ENCODE peak calls at places on chromosomes 3 and 15, in five cellular contexts. One of them, this sample, is unnamed.
A peak's percentile ranks its signal among the peaks of the same experiment; 100 is the strongest.

GRCh38 chr3:49803464-49804140 is 541 bp downstream of the INKA1 start:
- DNase-seq in NCI-H82: peak; percentile 77
- DNase-seq in SW480: peak; percentile 31
- DNase-seq in cerebellar cortex: peak; percentile 29
- DNase-seq in GM03348: no peak
- DNase-seq in this sample: peak; percentile 84

GRCh38 chr3:187967982-187968381 is 186.0 kb upstream of the LPP start:
- DNase-seq in NCI-H82: no peak
- DNase-seq in SW480: no peak
- DNase-seq in cerebellar cortex: no peak
- DNase-seq in GM03348: peak; percentile 41
- DNase-seq in this sample: no peak

GRCh38 chr3:45035441-45036301 is 9.6 kb downstream of the CLEC3B start:
- DNase-seq in NCI-H82: peak; percentile 20
- DNase-seq in SW480: no peak
- DNase-seq in cerebellar cortex: peak; percentile 34
- DNase-seq in GM03348: peak; percentile 52
- DNase-seq in this sample: peak; percentile 67

GRCh38 chr3:172289583-172289982 is 158.7 kb downstream of the GHSR start:
- DNase-seq in NCI-H82: peak; percentile 21
- DNase-seq in SW480: no peak
- DNase-seq in cerebellar cortex: no peak
- DNase-seq in GM03348: no peak
- DNase-seq in this sample: no peak

GRCh38 chr3:18791752-18792151 is 356.6 kb upstream of the KCNH8 start:
- DNase-seq in NCI-H82: no peak
- DNase-seq in SW480: no peak
- DNase-seq in cerebellar cortex: no peak
- DNase-seq in GM03348: no peak
- DNase-seq in this sample: no peak

GRCh38 chr3:11272913-11273574 is 847 bp downstream of the ATG7 start:
- DNase-seq in NCI-H82: no peak
- DNase-seq in SW480: no peak
- DNase-seq in cerebellar cortex: no peak
- DNase-seq in GM03348: no peak
- DNase-seq in this sample: no peak

GRCh38 chr3:167684389-167684993 is 30.7 kb upstream of the WDR49 start:
- DNase-seq in NCI-H82: peak; percentile 93
- DNase-seq in SW480: peak; percentile 54
- DNase-seq in cerebellar cortex: peak; percentile 59
- DNase-seq in GM03348: peak; percentile 53
- DNase-seq in this sample: peak; percentile 54

GRCh38 chr15:79339588-79340314 is 28.8 kb downstream of the TMED3 start:
- DNase-seq in NCI-H82: peak; percentile 66
- DNase-seq in SW480: peak; percentile 22
- DNase-seq in cerebellar cortex: peak; percentile 77
- DNase-seq in GM03348: peak; percentile 61
- DNase-seq in this sample: no peak

GRCh38 chr3:152313430-152313829 is 44.7 kb downstream of the MBNL1 start:
- DNase-seq in NCI-H82: no peak
- DNase-seq in SW480: no peak
- DNase-seq in cerebellar cortex: no peak
- DNase-seq in GM03348: no peak
- DNase-seq in this sample: no peak

GRCh38 chr15:50009634-50010033 is 109.4 kb downstream of the ATP8B4 start:
- DNase-seq in NCI-H82: no peak
- DNase-seq in SW480: peak; percentile 2
- DNase-seq in cerebellar cortex: no peak
- DNase-seq in GM03348: no peak
- DNase-seq in this sample: no peak

GRCh38 chr15:70672081-70672480 is 91.3 kb downstream of the UACA start:
- DNase-seq in NCI-H82: no peak
- DNase-seq in SW480: no peak
- DNase-seq in cerebellar cortex: no peak
- DNase-seq in GM03348: peak; percentile 6
- DNase-seq in this sample: no peak

GRCh38 chr15:81813215-81813614 is 232.6 kb downstream of the MEX3B start:
- DNase-seq in NCI-H82: peak; percentile 61
- DNase-seq in SW480: peak; percentile 46
- DNase-seq in cerebellar cortex: no peak
- DNase-seq in GM03348: no peak
- DNase-seq in this sample: no peak

This sample was measured in ureter.